ENCODE peak calls at places on chromosomes 5 and 9, in six cellular contexts. A is AG10803, G is WERI-Rb-1, N is lower leg skin, U is body of pancreas, B is heart left ventricle. T is an unnamed sample.

GRCh38 chr5:67475489-67475888 is 278.9 kb upstream of the CD180 start:
- DNase-seq in G (no peak), U (no peak), B (no peak), A (no peak), N (no peak), T (no peak)

GRCh38 chr5:123647066-123647465 is 135.1 kb downstream of the CSNK1G3 start:
- DNase-seq in A (no peak), U (no peak), G (no peak), B (no peak), N (no peak), T (no peak)

GRCh38 chr9:128809831-128810230 is 8.5 kb upstream of the ENDOG start:
- DNase-seq in U (no peak), G (no peak), B (no peak), N (no peak), A (no peak), T (no peak)

GRCh38 chr5:10306806-10307205 is 896 bp downstream of the CMBL start:
- DNase-seq in N (no peak), G (no peak), A (no peak), B (no peak), U (no peak), T (no peak)

GRCh38 chr9:128421474-128422010 is 885 bp downstream of the CERCAM start:
- DNase-seq in A (peak), B (peak), G (no peak), U (no peak), N (peak), T (no peak)

GRCh38 chr9:113497051-113497450 is 33.5 kb downstream of the RGS3 start:
- DNase-seq in B (no peak), U (no peak), G (no peak), A (no peak), N (no peak), T (no peak)

GRCh38 chr9:87085073-87085472 is 137.8 kb upstream of the GAS1 start:
- DNase-seq in A (no peak), U (no peak), B (no peak), G (no peak), N (no peak), T (no peak)

GRCh38 chr5:153432583-153432982 is 57.9 kb upstream of the GRIA1 start:
- DNase-seq in A (no peak), G (no peak), N (no peak), U (no peak), B (no peak), T (no peak)

GRCh38 chr5:178381921-178382688 is 149.5 kb upstream of the PHYKPL start:
- DNase-seq in N (no peak), G (no peak), A (no peak), B (no peak), U (no peak), T (peak)

GRCh38 chr9:100700689-100701318 is 122.9 kb downstream of the CAVIN4 start:
- DNase-seq in A (peak), U (peak), N (no peak), G (peak), B (no peak), T (no peak)

GRCh38 chr5:173239233-173239593 is 4.2 kb upstream of the NKX2-5 start:
- DNase-seq in B (no peak), A (no peak), N (no peak), U (no peak), G (no peak), T (no peak)

GRCh38 chr5:173237821-173238220 is 2.8 kb upstream of the NKX2-5 start:
- DNase-seq in B (no peak), A (no peak), U (no peak), G (no peak), N (no peak), T (no peak)

GRCh38 chr5:173236531-173237501 is 1.8 kb upstream of the NKX2-5 start:
- DNase-seq in U (no peak), B (no peak), N (no peak), A (no peak), G (no peak), T (no peak)

GRCh38 chr5:173240091-173241050 is 5.4 kb upstream of the NKX2-5 start:
- DNase-seq in U (no peak), N (no peak), B (peak), A (no peak), G (no peak), T (no peak)

DNA sequence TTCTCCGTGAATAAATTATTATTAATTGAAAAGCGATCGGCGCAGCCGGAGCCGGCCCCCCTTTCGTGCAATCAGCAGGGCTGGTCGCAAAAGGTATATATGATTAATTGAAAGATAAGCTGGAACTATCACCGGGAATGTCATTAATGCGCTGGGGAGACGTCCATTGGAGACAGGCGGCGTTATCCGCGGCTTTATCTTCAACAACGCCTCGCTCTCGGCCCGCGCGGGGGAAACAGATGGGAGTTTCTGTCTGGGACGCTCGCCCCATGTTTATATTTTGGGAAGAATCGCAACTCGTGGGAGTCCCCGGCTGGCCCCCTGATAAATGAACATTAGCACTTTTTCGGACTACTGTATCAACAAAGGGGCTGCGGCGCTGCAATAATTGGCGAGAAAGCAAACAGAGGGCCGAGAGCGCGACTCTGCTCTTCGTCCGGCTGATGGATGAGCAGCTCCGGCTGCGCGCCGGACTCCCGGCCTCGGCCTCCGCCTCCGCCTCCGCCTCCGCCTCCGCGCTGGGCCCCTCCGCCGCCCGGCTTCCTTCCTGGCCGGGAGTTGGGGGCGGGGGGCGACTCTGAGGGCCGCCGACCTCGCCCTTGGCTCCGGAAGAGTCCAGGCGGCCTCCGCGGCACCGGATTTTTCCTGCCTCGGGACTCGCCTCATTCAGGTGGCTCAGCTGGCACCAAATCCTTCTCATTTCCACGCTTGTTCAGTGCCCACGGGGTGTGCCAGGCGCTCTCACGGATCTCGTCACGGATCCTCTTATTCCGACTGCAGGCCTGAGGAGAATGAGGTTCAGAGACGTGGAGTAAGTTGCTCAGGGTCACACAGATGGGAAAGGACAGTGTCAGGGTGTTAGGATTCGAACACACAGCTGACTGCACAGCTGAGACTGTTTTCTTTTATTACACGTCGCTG is 3.6 kb upstream of the NKX2-5 start:
- DNase-seq in B (no peak), U (no peak), N (no peak), A (no peak), G (no peak), T (no peak)
- TF ChIP-seq CTCF in B (no peak), U (no peak), N (no peak), A (no peak), G (no peak), T (no peak)

GRCh38 chr5:58751222-58751621 is 168.3 kb downstream of the RAB3C start:
- DNase-seq in B (no peak), U (no peak), A (no peak), G (peak), N (peak), T (no peak)

GRCh38 chr5:58745350-58745749 is 162.5 kb downstream of the RAB3C start:
- DNase-seq in A (no peak), U (no peak), G (no peak), B (no peak), N (no peak), T (no peak)
- TF ChIP-seq CTCF in A (no peak), U (no peak), G (no peak), B (no peak), N (no peak), T (no peak)

DNA sequence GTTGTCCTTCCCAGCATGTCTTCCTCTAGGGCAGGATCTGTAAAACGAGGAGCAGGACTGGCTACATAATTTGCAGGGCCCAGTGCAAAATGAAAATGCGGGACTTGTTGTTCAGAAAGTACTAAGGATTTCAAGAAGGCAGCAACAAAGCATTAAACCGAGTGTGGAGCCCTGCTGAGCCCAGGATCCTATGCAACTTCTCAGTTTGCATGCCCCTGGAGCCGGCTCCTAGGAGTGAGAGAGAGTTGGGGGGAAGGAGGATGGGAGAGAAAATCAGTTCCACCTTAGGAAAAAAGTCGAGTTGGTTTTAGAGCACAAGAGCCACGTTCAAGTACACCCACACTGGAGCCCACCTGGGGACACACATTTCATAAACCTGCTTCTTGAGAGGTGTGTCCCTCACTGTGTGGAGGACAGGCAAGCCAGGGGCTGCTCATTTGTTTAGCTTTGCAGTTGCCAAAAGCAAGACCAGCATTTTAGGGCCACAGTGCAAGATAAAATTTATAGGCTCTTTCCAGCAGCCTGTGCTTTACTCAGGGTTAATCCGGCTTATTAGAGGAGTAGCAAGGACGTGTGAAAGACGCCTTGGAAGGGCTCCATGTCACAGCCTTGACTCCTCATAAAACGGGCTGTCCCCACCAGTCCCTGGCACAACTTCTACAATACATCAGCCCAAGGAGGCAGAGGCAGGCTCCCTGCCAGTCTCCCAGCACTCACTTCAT is 159.5 kb upstream of the SEMA6A start:
- DNase-seq in B (peak), U (no peak), N (no peak), A (no peak), G (peak), T (no peak)
- TF ChIP-seq CTCF in B (no peak), U (no peak), N (no peak), A (no peak), G (no peak), T (no peak)

GRCh38 chr5:103035701-103036100 is 84.2 kb downstream of the GIN1 start:
- DNase-seq in B (no peak), G (no peak), A (peak), N (no peak), U (no peak), T (no peak)
- TF ChIP-seq CTCF in B (no peak), G (no peak), A (no peak), N (no peak), U (no peak), T (no peak)

GRCh38 chr9:83526901-83527300 is 11.3 kb downstream of the FRMD3 start:
- DNase-seq in B (no peak), A (no peak), N (no peak), G (no peak), U (no peak), T (peak)

GRCh38 chr9:83520292-83520691 is 17.9 kb downstream of the FRMD3 start:
- DNase-seq in U (no peak), N (no peak), B (no peak), A (peak), G (no peak), T (no peak)

GRCh38 chr9:83523684-83524083 is 14.5 kb downstream of the FRMD3 start:
- DNase-seq in N (no peak), A (no peak), B (no peak), U (no peak), G (no peak), T (no peak)

GRCh38 chr9:83526221-83526620 is 12.0 kb downstream of the FRMD3 start:
- DNase-seq in N (no peak), U (no peak), G (no peak), A (no peak), B (no peak), T (no peak)

DNA sequence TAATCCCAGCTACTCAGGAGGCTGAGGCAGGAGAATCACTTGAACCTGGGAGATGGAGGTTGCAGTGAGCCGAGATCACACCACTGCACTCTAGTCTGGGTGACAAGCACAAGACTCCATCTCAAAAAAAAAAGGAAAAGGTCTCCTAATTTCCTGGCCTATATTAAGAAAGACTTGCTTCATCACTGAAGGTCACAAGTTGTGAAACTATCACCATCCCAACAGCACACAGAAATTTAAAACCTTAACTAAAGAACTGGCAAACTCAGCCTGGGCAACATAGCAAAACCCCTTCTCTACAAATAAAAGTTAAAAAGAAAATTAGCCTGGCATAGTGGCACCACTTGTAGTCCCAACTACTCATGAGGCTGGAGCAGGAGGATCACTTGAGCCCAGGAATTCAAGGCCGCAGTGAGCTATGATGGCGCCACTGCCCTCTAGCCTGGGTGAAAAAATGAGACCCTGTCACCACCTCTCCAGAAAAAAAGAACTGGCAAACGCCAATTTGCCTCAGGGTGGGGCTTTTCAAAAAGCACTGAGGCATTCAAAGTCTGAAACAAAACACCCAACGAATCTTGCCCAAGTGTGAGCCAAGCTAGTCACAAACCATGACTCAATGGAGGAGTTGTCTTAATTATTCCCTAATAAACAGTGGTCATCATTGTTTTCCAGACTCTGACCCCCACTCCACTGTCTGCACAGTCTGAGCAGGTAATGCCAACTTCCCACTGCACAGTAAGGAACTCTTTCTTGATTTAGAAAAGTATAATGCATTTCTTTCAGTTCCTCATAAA is 17.0 kb downstream of the FRMD3 start:
- DNase-seq in G (no peak), A (no peak), U (no peak), N (no peak), B (no peak), T (no peak)
- TF ChIP-seq CTCF in G (no peak), A (no peak), U (no peak), N (no peak), B (no peak), T (no peak)

GRCh38 chr5:73218552-73219171 is 45.7 kb downstream of the TMEM174 start:
- DNase-seq in G (no peak), U (no peak), N (no peak), B (no peak), A (peak), T (no peak)
- TF ChIP-seq CTCF in G (peak), U (peak), N (no peak), B (no peak), A (peak), T (peak)

GRCh38 chr5:74648835-74649286 is 8.3 kb upstream of the ENC1 start:
- DNase-seq in G (no peak), N (no peak), B (no peak), U (peak), A (peak), T (no peak)
- TF ChIP-seq CTCF in G (peak), N (no peak), B (peak), U (peak), A (peak), T (peak)

DNA sequence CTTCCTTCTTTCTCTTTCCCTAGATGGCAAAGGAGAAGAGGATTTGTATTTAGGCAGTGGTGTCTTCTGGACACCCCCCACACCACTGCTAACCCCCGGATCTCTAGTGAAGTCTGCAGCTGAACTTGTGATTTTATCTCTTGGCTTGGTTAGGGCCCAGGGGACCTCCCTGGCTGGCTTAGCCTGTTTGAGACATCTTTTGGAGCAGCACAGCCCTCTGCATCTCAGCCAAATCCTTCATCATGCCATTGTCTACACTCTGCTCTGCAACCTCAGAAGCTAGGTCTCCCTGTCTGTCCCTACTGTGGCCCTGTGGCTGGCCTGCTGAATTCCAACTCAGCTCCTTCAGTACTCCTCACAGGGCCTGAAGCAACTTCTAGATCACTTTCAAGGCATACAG is 81.7 kb downstream of the MUSK start:
- DNase-seq in N (peak), A (peak), G (no peak), U (peak), B (peak), T (no peak)
- TF ChIP-seq CTCF in N (no peak), A (no peak), G (no peak), U (no peak), B (no peak), T (no peak)

T was measured in glutamatergic neuron.